ENCODE peak calls at places on chromosomes 11 and 22, in six cellular contexts. X, G, Y, U, K and T are unnamed samples.

GRCh38 chr11:70668204-70669202 is 270.2 kb downstream of the CTTN start:
- DNase-seq in X (no peak), G (no peak), Y (no peak), U (no peak), K (no peak), T (no peak)

GRCh38 chr11:77821349-77821851 is 456 bp downstream of the AAMDC start:
- DNase-seq in X (peak), G (peak), Y (no peak), U (no peak), K (peak), T (no peak)

GRCh38 chr22:39997939-39998726 is 3.4 kb downstream of the FAM83F start:
- DNase-seq in X (no peak), G (no peak), Y (peak), U (peak), K (peak), T (no peak)

GRCh38 chr11:1460396-1460795 is 26.2 kb downstream of the MOB2 start:
- DNase-seq in X (no peak), G (no peak), Y (no peak), U (no peak), K (peak), T (no peak)

GRCh38 chr11:74506823-74507222 is 13.3 kb upstream of the LIPT2 start:
- DNase-seq in X (no peak), G (no peak), Y (no peak), U (no peak), K (peak), T (no peak)

GRCh38 chr11:126732981-126733380 is 267.6 kb downstream of the KIRREL3 start:
- DNase-seq in X (no peak), G (no peak), Y (no peak), U (no peak), K (no peak), T (no peak)

GRCh38 chr22:39527481-39527961 is 5.0 kb downstream of the RPS19BP1 start:
- DNase-seq in X (no peak), G (no peak), Y (peak), U (no peak), K (peak), T (no peak)

GRCh38 chr22:48677621-48678020 is 1150.1 kb downstream of the BRD1 start:
- DNase-seq in X (no peak), G (no peak), Y (no peak), U (no peak), K (no peak), T (no peak)

GRCh38 chr22:35648066-35649025 is at the start of gene APOL6:
- DNase-seq in X (peak), G (peak), Y (no peak), U (no peak), K (peak), T (no peak)

GRCh38 chr11:103648670-103649400 is 387.6 kb upstream of the DDI1 start:
- DNase-seq in X (no peak), G (no peak), Y (no peak), U (no peak), K (peak), T (no peak)

GRCh38 chr22:47143249-47143938 is 380.9 kb downstream of the TBC1D22A start:
- DNase-seq in X (no peak), G (no peak), Y (no peak), U (no peak), K (no peak), T (no peak)

GRCh38 chr22:19679476-19680099 is 34.7 kb upstream of the SEPTIN5 start:
- DNase-seq in X (peak), G (peak), Y (no peak), U (no peak), K (no peak), T (no peak)

GRCh38 chr11:116499396-116500001 is 273.3 kb downstream of the BUD13 start:
- DNase-seq in X (peak), G (no peak), Y (peak), U (peak), K (peak), T (peak)

GRCh38 chr22:43510226-43511070 is 98.6 kb downstream of the MPPED1 start:
- DNase-seq in X (no peak), G (no peak), Y (no peak), U (peak), K (no peak), T (no peak)

GRCh38 chr22:36088292-36088691 is 59.7 kb upstream of the RBFOX2 start:
- DNase-seq in X (no peak), G (no peak), Y (no peak), U (no peak), K (no peak), T (peak)

GRCh38 chr22:22395230-22395629 is 113.3 kb downstream of the ZNF280B start:
- DNase-seq in X (no peak), G (no peak), Y (peak), U (no peak), K (no peak), T (no peak)

GRCh38 chr22:40044870-40045834 is 50.4 kb downstream of the FAM83F start:
- DNase-seq in X (peak), G (peak), Y (peak), U (no peak), K (peak), T (no peak)